ENCODE peak calls at places on chromosomes 6 and 20, in seven cellular contexts. E, G, Q, R, U, O and S are unnamed samples.

GRCh38 chr6:39733704-39734103 is 8.5 kb upstream of the KIF6 start:
- DNase-seq in Q (no peak), E (no peak), G (no peak), U (no peak), O (no peak), R (no peak), S (no peak)

GRCh38 chr6:31400467-31401289 is 2.7 kb upstream of the MICA start:
- DNase-seq in Q (peak; percentile 34), R (peak; percentile 53), O (peak; percentile 88), G (peak; percentile 84), E (no peak), U (peak; percentile 77), S (peak; percentile 81)

GRCh38 chr20:33105336-33105924 is 26.0 kb downstream of the BPIFB4 start:
- DNase-seq in Q (no peak), G (no peak), U (no peak), O (no peak), R (no peak), E (no peak), S (no peak)

GRCh38 chr6:120083186-120083585 is 733.6 kb upstream of the MAN1A1 start:
- DNase-seq in G (no peak), R (no peak), O (no peak), Q (no peak), E (no peak), U (no peak), S (no peak)

GRCh38 chr20:38143238-38143645 is 21.8 kb downstream of the TGM2 start:
- DNase-seq in O (no peak), E (no peak), U (no peak), Q (no peak), G (no peak), R (no peak), S (no peak)

GRCh38 chr6:122996797-122997520 is 924 bp downstream of the CLVS2 start:
- DNase-seq in O (no peak), U (no peak), E (no peak), Q (no peak), R (no peak), G (no peak), S (no peak)

GRCh38 chr6:104477569-104477968 is 382.1 kb downstream of the HACE1 start:
- DNase-seq in O (no peak), G (no peak), R (no peak), E (no peak), U (no peak), Q (no peak), S (no peak)

GRCh38 chr6:10398439-10399218 is 16.2 kb downstream of the TFAP2A start:
- DNase-seq in Q (no peak), R (no peak), U (no peak), O (no peak), G (no peak), E (no peak), S (no peak)

GRCh38 chr20:32603046-32603726 is 18.1 kb upstream of the NOL4L start:
- DNase-seq in E (no peak), G (no peak), U (no peak), O (no peak), R (no peak), Q (no peak), S (peak; percentile 64)

GRCh38 chr6:166955865-166956443 is 396 bp downstream of the RNASET2 start:
- DNase-seq in E (no peak), R (no peak), O (no peak), G (peak; percentile 60), U (peak; percentile 49), Q (peak; percentile 15), S (no peak)

GRCh38 chr6:11042750-11043551 is 1.2 kb downstream of the ELOVL2 start:
- DNase-seq in Q (peak; percentile 44), R (peak; percentile 3), E (peak; percentile 2), O (peak; percentile 23), G (no peak), U (no peak), S (no peak)

GRCh38 chr6:35343092-35343834 is 905 bp downstream of the PPARD start:
- DNase-seq in G (peak; percentile 34), U (no peak), R (no peak), Q (peak; percentile 32), O (peak; percentile 55), E (no peak), S (no peak)

GRCh38 chr6:164720-165119 is 127.6 kb upstream of the DUSP22 start:
- DNase-seq in O (no peak), E (no peak), R (no peak), G (no peak), U (no peak), Q (no peak), S (no peak)

GRCh38 chr6:3259491-3259958 is 778 bp downstream of the PSMG4 start:
- DNase-seq in U (peak; percentile 46), R (peak; percentile 16), E (no peak), Q (peak; percentile 41), G (peak; percentile 68), O (peak; percentile 29), S (peak; percentile 57)

GRCh38 chr6:32393660-32394420 is 13.1 kb downstream of the BTNL2 start:
- DNase-seq in U (no peak), O (peak; percentile 59), Q (no peak), G (peak; percentile 10), R (peak; percentile 96), E (no peak), S (no peak)

GRCh38 chr6:120211955-120212792 is 862.6 kb upstream of the MAN1A1 start:
- DNase-seq in R (no peak), Q (no peak), E (no peak), G (no peak), U (no peak), O (no peak), S (no peak)

GRCh38 chr6:48979806-48980205 is 483.2 kb downstream of the MMUT start:
- DNase-seq in R (no peak), G (no peak), O (no peak), U (no peak), E (no peak), Q (no peak), S (no peak)

GRCh38 chr6:72975346-72975745 is 249.9 kb downstream of the KHDC1L start:
- DNase-seq in U (no peak), R (no peak), O (no peak), E (no peak), Q (no peak), G (no peak), S (no peak)

GRCh38 chr6:11317885-11318771 is 85.7 kb upstream of the NEDD9 start:
- DNase-seq in U (peak; percentile 76), G (peak; percentile 99), O (peak; percentile 62), R (peak; percentile 66), Q (peak; percentile 98), E (no peak), S (peak; percentile 59)

GRCh38 chr6:15901141-15902115 is 227.5 kb upstream of the MYLIP start:
- DNase-seq in O (no peak), E (peak; percentile 99), Q (no peak), R (no peak), G (no peak), U (peak; percentile 60), S (peak; percentile 80)

GRCh38 chr6:138285800-138286199 is 67.5 kb upstream of the PBOV1 start:
- DNase-seq in R (no peak), Q (no peak), E (no peak), G (no peak), O (no peak), U (no peak), S (no peak)